ENCODE peak calls at places on chromosomes 12 and 14, in six cellular contexts. T is IMR-90, Z is H1, Q is trophoblast cell, L is neuronal stem cell, A is mesenchymal stem cell. E is an unnamed sample. For H3K9me3, the result is how much of the 10 kb centered on the place peaks cover.

GRCh38 chr12:104669851-104670337 is 213.1 kb downstream of the CHST11 start:
- DNase-seq in T (peak), L (no peak), Z (no peak), A (peak), Q (no peak), E (no peak)

GRCh38 chr12:4037747-4038312 is 164.6 kb upstream of the PARP11 start:
- DNase-seq in A (peak), Z (no peak), Q (peak), L (no peak), T (peak), E (no peak)

GRCh38 chr14:94689218-94689984 is 77.2 kb downstream of the SERPINA3 start:
- DNase-seq in A (peak), L (peak), Z (peak), T (peak), Q (peak), E (peak)

GRCh38 chr12:55728185-55728931 is 451 bp downstream of the CD63 start:
- DNase-seq in Q (peak), A (peak), L (no peak), T (peak), Z (no peak), E (no peak)

GRCh38 chr14:105229099-105229655 is 19.2 kb upstream of the BTBD6 start:
- DNase-seq in L (no peak), A (no peak), Z (no peak), Q (no peak), T (no peak), E (no peak)

GRCh38 chr14:75299064-75299463 is 20.4 kb downstream of the FOS start:
- DNase-seq in L (no peak), A (peak), Z (no peak), Q (peak), T (no peak), E (no peak)

GRCh38 chr12:54958048-54958658 is 26.4 kb downstream of the TESPA1 start:
- DNase-seq in A (peak), L (peak), T (peak), Z (no peak), Q (peak), E (peak)

GRCh38 chr12:49543221-49543913 is 4.5 kb downstream of the KCNH3 start:
- DNase-seq in Q (no peak), A (no peak), Z (no peak), T (no peak), L (no peak), E (no peak)

GRCh38 chr14:73723799-73724621 is 9.8 kb upstream of the PNMA1 start:
- DNase-seq in T (peak), L (no peak), Q (peak), Z (no peak), A (peak), E (peak)

GRCh38 chr12:109131522-109132050 is 15.2 kb downstream of the ACACB start:
- DNase-seq in Z (no peak), L (no peak), T (no peak), Q (no peak), A (no peak), E (no peak)

GRCh38 chr14:50156111-50156510 is 39.7 kb upstream of the VCPKMT start:
- DNase-seq in Q (no peak), T (no peak), Z (no peak), A (no peak), L (no peak), E (no peak)

GRCh38 chr12:76952995-76953394 is 74.2 kb upstream of the CSRP2 start:
- DNase-seq in Z (no peak), L (no peak), T (no peak), Q (peak), A (no peak), E (peak)

GRCh38 chr14:99575043-99576023 is 28.7 kb downstream of the CCDC85C start:
- DNase-seq in L (no peak), Z (no peak), A (no peak), T (peak), Q (peak), E (no peak)

GRCh38 chr14:68637106-68638021 is 155.5 kb downstream of the ZFP36L1 start:
- DNase-seq in Q (no peak), T (peak), L (no peak), A (peak), Z (peak), E (no peak)

GRCh38 chr12:2563709-2564108 is 231.1 kb upstream of the FKBP4 start:
- DNase-seq in T (no peak), A (no peak), L (no peak), Z (no peak), Q (peak), E (no peak)

GRCh38 chr12:122354958-122355641 is 67.4 kb downstream of the CLIP1 start:
- DNase-seq in A (no peak), L (no peak), T (no peak), Z (no peak), Q (no peak), E (no peak)

GRCh38 chr12:28936711-28937110 is 212.4 kb upstream of the FAR2 start:
- DNase-seq in A (no peak), Z (no peak), T (no peak), L (no peak), Q (no peak), E (no peak)

DNA sequence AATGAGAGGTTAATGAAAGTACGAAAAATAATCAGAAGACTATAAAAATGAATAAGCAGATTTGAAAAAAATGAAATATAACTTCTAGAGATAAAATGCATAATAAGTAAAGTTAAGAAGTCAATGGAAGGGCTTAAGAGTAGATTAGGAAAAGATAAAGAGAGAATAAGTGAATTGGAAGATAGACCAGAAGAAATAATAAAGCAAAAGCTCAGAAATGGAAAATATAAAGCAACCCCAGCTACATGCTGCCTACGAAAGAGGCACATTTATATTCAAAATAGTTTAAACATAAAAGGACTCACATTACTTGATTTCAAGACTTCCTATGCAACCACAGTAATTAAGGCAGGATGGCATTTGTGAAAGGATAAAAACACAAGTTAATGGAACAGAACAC is 19.9 kb downstream of the ZNF605 start:
- DNase-seq in Z (no peak), L (no peak), A (no peak), T (no peak), Q (no peak), E (no peak)
- H3K9me3 ChIP-seq in Z (half or more), L (half or more), A (half or more), T (half or more), Q (under half), E (under half)

DNA sequence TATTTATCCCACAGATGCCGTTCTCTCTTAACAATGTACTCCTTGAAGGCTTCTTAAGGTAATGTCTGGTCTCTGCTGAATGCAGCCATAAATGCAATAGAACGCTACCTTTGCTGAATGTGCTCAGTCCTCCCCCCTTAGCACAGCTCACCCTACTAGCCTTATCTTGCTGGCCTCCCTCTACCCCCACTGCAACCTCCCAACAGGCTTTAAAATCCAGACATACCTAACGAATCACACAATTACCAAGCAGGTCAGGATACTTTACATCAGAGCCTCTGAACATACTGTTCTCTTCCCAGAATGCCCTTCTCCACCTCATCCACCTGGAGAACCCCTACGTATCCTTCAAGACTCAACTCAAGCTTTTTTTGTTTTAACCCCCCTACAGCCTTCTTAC is 51.0 kb upstream of the CRADD start:
- DNase-seq in L (no peak), A (no peak), Z (peak), Q (peak), T (peak), E (peak)
- H3K18ac ChIP-seq in L (no peak), A (peak), Z (no peak), Q (no peak), T (peak), E (no peak)

DNA sequence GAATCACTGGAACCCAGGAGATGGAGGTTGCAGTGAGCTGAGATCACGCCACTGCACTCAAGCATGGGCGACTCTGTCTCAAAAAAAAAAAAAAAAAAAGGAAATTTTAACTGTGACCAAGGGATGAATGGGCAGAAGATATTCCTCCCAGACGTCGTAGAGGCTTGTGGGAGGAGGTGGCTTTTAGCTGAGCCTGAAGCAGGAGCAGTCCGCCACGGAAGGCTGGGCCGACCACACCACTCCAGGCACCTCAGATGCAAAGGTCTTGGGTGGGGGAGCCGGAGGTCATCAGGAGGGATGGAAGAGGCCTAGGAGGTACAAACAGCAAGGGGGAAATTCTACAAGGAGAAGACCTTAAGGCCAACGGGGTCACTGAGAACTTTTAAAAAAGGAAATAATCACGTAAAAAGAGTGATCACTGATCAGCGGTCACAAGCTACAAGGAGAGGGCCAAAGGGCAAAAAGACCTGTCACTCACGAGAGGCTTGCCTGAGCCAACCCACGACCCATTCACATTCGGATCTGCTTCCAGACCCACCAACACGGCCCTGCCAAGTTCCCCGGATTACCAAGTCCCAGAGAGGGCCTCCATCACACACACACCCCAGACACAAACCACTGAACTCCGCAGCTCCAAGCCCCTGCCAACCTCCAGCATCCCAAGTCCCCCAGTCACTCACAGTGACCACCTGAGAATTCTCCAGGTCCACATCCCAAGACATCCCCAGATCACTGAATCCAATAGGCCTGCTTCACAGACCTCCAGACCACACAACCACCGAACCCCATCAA is 3.5 kb downstream of the ZNF605 start:
- DNase-seq in Z (no peak), L (no peak), T (no peak), Q (no peak), A (no peak), E (no peak)
- H3K9me3 ChIP-seq in Z (half or more), L (half or more), T (half or more), Q (half or more), A (half or more), E (under half)

GRCh38 chr12:57133916-57134315 is 5.6 kb downstream of the LRP1 start:
- DNase-seq in A (no peak), Z (no peak), L (no peak), Q (no peak), T (no peak), E (no peak)

GRCh38 chr12:57135939-57136338 is 7.7 kb downstream of the LRP1 start:
- DNase-seq in A (peak), Q (no peak), Z (no peak), T (peak), L (no peak), E (peak)

GRCh38 chr12:57135487-57135886 is 7.2 kb downstream of the LRP1 start:
- DNase-seq in Q (peak), L (no peak), T (peak), A (peak), Z (no peak), E (peak)

GRCh38 chr12:57133013-57133569 is 4.8 kb downstream of the LRP1 start:
- DNase-seq in A (no peak), T (peak), L (no peak), Q (peak), Z (no peak), E (no peak)

DNA sequence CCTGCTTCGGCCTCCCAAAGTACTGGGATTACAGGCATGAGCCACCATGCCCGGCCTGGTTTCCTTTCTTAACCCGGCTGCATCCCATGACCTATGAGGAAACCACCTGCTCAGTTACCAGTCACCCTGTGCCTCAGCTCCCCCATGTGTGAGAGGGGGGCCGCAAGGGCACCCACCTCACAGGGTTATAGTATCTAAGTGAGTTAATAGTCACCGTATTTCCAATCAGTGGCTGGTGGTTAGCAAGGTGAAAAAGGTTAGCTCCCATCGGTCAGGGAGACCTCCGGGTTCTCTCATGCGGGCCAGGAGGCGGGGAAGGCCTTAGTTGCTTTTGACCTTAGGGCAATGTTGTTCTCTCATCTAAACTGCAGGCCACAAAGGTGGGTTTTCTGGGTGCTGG is 6.7 kb downstream of the LRP1 start:
- DNase-seq in T (no peak), A (peak), L (no peak), Q (peak), Z (no peak), E (no peak)
- H3K18ac ChIP-seq in T (no peak), A (peak), L (no peak), Q (no peak), Z (peak), E (no peak)

DNA sequence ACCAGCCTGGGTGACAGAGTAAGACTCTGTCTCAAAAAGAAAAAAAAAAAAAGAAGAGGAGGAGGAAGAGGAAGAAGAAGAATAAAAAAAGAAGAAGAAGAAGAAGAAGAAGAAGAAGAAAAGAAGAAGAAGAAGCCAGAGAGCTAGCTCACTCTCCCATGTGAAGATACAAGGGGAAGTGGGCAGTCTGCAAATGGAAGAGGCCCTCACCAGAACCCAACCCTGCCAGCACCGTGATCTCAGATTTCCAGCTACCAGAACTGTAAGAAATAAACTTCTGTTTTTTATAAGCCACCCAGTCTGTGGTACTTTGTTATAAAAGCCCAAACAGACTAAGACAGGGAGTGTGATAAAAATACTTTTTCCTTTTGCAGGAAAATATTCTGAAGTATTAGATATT is 130.7 kb downstream of the ETNK1 start:
- DNase-seq in L (no peak), A (no peak), Q (no peak), Z (no peak), T (no peak), E (no peak)
- H3K9me3 ChIP-seq in L (under half), A (under half), Q (under half), Z (under half), T (under half), E (under half)